ENCODE peak calls at places on chromosomes 5 and 9, in seven cellular contexts. D is mesothelial cell of epicardium, S is A549, A is GM10248, Z is AG10803, K is fibroblast of lung, I is nephron progenitor cell. N is an unnamed sample.

GRCh38 chr5:53170748-53171349 is 61.3 kb upstream of the MOCS2 start:
- DNase-seq in I (peak; percentile 15), A (peak; percentile 18), S (peak; percentile 18), Z (peak; percentile 56), D (no peak), K (peak; percentile 37), N (no peak)

GRCh38 chr5:170644501-170644900 is 139.0 kb upstream of the GABRP start:
- DNase-seq in S (no peak), I (no peak), K (no peak), Z (no peak), D (no peak), A (no peak), N (no peak)

GRCh38 chr9:82558855-82559615 is 503.9 kb downstream of the RASEF start:
- DNase-seq in Z (no peak), K (peak; percentile 61), D (no peak), S (no peak), I (no peak), A (no peak), N (no peak)

GRCh38 chr9:135501261-135502167 is 1.0 kb downstream of the MRPS2 start:
- DNase-seq in Z (peak; percentile 56), D (no peak), I (no peak), K (no peak), A (peak; percentile 81), S (peak; percentile 83), N (no peak)

GRCh38 chr5:171299851-171300250 is 9.2 kb upstream of the TLX3 start:
- DNase-seq in I (no peak), Z (no peak), A (no peak), D (no peak), S (no peak), K (no peak), N (no peak)

GRCh38 chr5:59164041-59164830 is 581.4 kb downstream of the RAB3C start:
- DNase-seq in S (no peak), A (no peak), I (no peak), Z (peak; percentile 78), K (peak; percentile 48), D (no peak), N (peak; percentile 31)

GRCh38 chr5:176614805-176615478 is 5.0 kb upstream of the GPRIN1 start:
- DNase-seq in D (no peak), S (peak; percentile 58), Z (peak; percentile 51), K (peak; percentile 76), I (no peak), A (no peak), N (no peak)

GRCh38 chr5:96151891-96152290 is 190.2 kb upstream of the ELL2 start:
- DNase-seq in D (no peak), S (no peak), I (no peak), A (no peak), Z (no peak), K (no peak), N (no peak)

GRCh38 chr5:175823731-175824525 is 47.5 kb upstream of the CPLX2 start:
- DNase-seq in Z (no peak), D (no peak), I (peak; percentile 29), S (no peak), A (no peak), K (no peak), N (no peak)

GRCh38 chr9:2583308-2584013 is 38.1 kb upstream of the VLDLR start:
- DNase-seq in K (no peak), D (no peak), I (no peak), Z (no peak), A (no peak), S (no peak), N (no peak)

GRCh38 chr5:99068944-99069650 is 140.3 kb upstream of the CHD1 start:
- DNase-seq in A (no peak), D (no peak), K (no peak), Z (no peak), I (no peak), S (no peak), N (no peak)

GRCh38 chr9:2466703-2467102 is 154.9 kb upstream of the VLDLR start:
- DNase-seq in D (no peak), K (no peak), Z (no peak), A (no peak), I (peak; percentile 43), S (no peak), N (no peak)

GRCh38 chr5:77065256-77065655 is 21.8 kb downstream of the ZBED3 start:
- DNase-seq in S (no peak), I (no peak), A (no peak), D (no peak), K (no peak), Z (no peak), N (no peak)

GRCh38 chr5:62489471-62489870 is 76.9 kb downstream of the IPO11 start:
- DNase-seq in D (no peak), I (no peak), Z (peak; percentile 5), A (no peak), S (no peak), K (peak; percentile 22), N (no peak)

GRCh38 chr5:111143910-111144309 is 51.8 kb downstream of the WDR36 start:
- DNase-seq in Z (peak; percentile 92), K (peak; percentile 97), I (no peak), A (no peak), D (no peak), S (no peak), N (peak; percentile 81)

GRCh38 chr9:114214181-114214580 is 58.8 kb downstream of the COL27A1 start:
- DNase-seq in I (no peak), K (peak; percentile 74), D (no peak), S (no peak), Z (peak; percentile 86), A (no peak), N (peak; percentile 61)

GRCh38 chr9:127133739-127134167 is 11.3 kb upstream of the ANGPTL2 start:
- DNase-seq in S (no peak), Z (peak; percentile 84), K (peak; percentile 90), D (no peak), I (no peak), A (no peak), N (no peak)

GRCh38 chr5:78706381-78706780 is 57.8 kb upstream of the LHFPL2 start:
- DNase-seq in Z (peak; percentile 32), A (no peak), S (no peak), D (no peak), K (peak; percentile 54), I (no peak), N (no peak)

GRCh38 chr5:148909766-148910165 is 83.4 kb downstream of the ADRB2 start:
- DNase-seq in I (no peak), Z (no peak), K (no peak), D (no peak), S (no peak), A (no peak), N (no peak)

DNA sequence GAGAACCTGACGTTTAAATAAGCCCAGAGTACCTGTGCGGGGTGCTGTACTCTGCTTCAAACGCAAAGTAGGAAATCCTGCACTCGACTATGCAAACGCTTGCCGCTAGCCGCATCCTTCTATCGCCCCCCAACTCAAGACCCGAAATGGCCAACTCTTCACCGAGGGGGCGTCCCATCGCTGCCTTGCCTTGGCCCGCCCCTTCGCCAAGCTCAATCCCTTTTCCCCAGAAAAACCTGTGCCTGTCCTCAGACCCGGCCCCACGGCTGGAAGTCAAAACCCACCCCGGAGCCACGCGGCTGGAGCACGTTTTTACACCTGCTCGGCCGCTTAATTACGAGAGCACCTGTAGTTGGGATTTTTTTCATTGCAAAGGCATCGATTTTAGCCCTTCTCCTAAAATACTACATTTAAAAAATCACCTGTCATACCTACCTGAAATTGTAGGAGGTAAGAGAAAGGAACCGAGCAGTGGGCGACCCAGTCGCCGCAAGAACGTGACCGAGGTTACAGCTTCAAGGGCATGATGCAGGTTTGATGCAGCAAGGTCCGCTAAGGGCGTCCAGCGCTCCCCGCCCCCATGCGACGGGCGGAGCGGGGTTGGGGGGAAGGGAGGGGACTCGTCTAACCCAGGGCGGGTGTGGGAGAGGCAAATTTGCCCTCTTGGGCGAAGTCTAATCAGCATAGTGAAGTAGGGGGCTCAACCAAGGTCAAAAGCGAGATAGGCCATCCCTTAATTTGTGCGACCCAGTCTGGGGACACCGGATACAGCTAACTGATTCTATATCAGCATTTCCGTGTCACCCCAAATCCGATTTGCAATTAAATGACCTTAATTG is 3.5 kb downstream of the ELAVL2 start:
- DNase-seq in A (no peak), Z (no peak), D (no peak), K (no peak), I (peak; percentile 24), S (no peak), N (no peak)
- TF ChIP-seq CTCF in A (no peak), Z (no peak), D (no peak), K (no peak), I (no peak), S (no peak), N (no peak)

GRCh38 chr9:90860382-90860781 is 58.8 kb downstream of the SYK start:
- DNase-seq in A (no peak), I (no peak), K (no peak), S (no peak), D (no peak), Z (no peak), N (no peak)
- TF ChIP-seq CTCF in A (no peak), I (no peak), K (no peak), S (no peak), D (no peak), Z (no peak), N (no peak)

DNA sequence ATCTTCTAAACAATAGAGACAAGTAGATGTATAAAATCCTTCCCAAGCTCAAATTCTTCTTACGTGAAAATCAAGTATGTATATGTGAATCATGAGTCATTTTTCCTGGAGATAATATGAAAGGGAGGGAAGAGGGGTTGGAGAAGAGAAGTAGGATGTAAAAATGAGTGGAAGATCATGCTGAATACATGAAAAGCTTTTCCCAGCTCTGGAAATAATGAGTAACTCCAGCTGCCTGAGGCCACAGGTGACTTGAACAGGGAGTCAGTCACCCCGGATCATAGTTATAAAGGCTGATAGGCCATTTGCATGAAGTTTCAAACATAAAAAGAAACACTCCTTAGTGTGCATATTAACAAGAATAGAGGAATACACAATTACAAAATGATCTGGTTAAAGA is 486.7 kb downstream of the EFNA5 start:
- DNase-seq in Z (no peak), K (no peak), I (no peak), A (no peak), D (no peak), S (no peak), N (no peak)
- TF ChIP-seq CTCF in Z (no peak), K (no peak), I (no peak), A (no peak), D (no peak), S (no peak), N (no peak)

GRCh38 chr9:78026416-78026815 is 5.2 kb downstream of the GNAQ start:
- DNase-seq in I (no peak), D (no peak), Z (no peak), S (no peak), A (no peak), K (peak; percentile 33), N (no peak)

GRCh38 chr9:78023003-78023741 is 8.4 kb downstream of the GNAQ start:
- DNase-seq in K (peak; percentile 83), I (no peak), D (no peak), S (no peak), A (no peak), Z (peak; percentile 83), N (no peak)

GRCh38 chr9:78025186-78025585 is 6.4 kb downstream of the GNAQ start:
- DNase-seq in A (no peak), D (no peak), Z (no peak), I (no peak), S (no peak), K (no peak), N (no peak)

GRCh38 chr9:78017294-78017693 is 14.3 kb downstream of the GNAQ start:
- DNase-seq in K (no peak), Z (no peak), S (no peak), I (no peak), D (no peak), A (no peak), N (no peak)

DNA sequence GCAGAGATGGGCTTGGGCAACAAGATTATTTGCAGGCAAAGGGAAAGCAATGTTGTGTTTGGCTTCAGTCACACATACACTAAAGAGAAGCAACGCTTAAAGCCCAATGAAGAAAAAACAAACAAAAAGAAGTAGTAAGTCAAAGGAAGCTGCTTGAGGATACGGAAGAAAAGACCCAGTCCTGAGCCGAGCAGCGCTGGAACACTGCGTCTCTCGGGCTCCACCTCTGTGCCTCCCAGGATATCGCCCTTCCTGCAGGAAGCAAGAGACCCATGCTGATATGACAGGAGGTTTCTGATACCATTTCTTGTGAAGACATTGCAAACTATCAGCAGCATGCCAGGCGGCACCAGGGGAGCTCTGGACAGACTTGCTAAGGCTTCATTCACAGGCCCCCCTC is 9.9 kb downstream of the GNAQ start:
- DNase-seq in S (no peak), D (no peak), K (no peak), I (no peak), Z (no peak), A (no peak), N (no peak)
- TF ChIP-seq CTCF in S (no peak), D (no peak), K (no peak), I (no peak), Z (no peak), A (no peak), N (no peak)

N was measured in AG09319.